ENCODE peak calls at places on chromosomes 1 and 21, in six cellular contexts. M, F, S, I, J and Q are unnamed samples.

GRCh38 chr1:223738465-223739365 is 26.4 kb downstream of the CAPN2 start:
- DNase-seq in M (peak; percentile 80), F (no peak), S (no peak), I (no peak), J (no peak), Q (no peak)

GRCh38 chr1:160108888-160109662 is 6.5 kb upstream of the ATP1A2 start:
- DNase-seq in M (peak; percentile 65), F (peak; percentile 71), S (peak; percentile 73), I (peak; percentile 69), J (peak; percentile 78), Q (peak; percentile 81)

GRCh38 chr1:226863446-226863845 is 7.0 kb upstream of the PSEN2 start:
- DNase-seq in M (no peak), F (no peak), S (peak; percentile 83), I (no peak), J (peak; percentile 75), Q (peak; percentile 46)

GRCh38 chr1:49435291-49435690 is 588.5 kb downstream of the AGBL4 start:
- DNase-seq in M (no peak), F (no peak), S (peak; percentile 57), I (no peak), J (no peak), Q (no peak)

GRCh38 chr1:172708452-172708851 is 49.5 kb downstream of the FASLG start:
- DNase-seq in M (no peak), F (no peak), S (no peak), I (no peak), J (no peak), Q (no peak)

GRCh38 chr1:214332950-214333798 is 52.2 kb downstream of the SMYD2 start:
- DNase-seq in M (peak; percentile 61), F (peak; percentile 49), S (peak; percentile 68), I (peak; percentile 15), J (peak; percentile 65), Q (peak; percentile 76)

GRCh38 chr1:177571076-177571475 is 398.8 kb downstream of the SEC16B start:
- DNase-seq in M (no peak), F (no peak), S (no peak), I (no peak), J (no peak), Q (peak; percentile 34)

GRCh38 chr21:32186843-32187242 is 92.0 kb downstream of the MIS18A start:
- DNase-seq in M (no peak), F (no peak), S (no peak), I (no peak), J (no peak), Q (no peak)

GRCh38 chr1:227541129-227541528 is 22.2 kb upstream of the ZNF678 start:
- DNase-seq in M (no peak), F (no peak), S (no peak), I (no peak), J (no peak), Q (no peak)

GRCh38 chr1:199545780-199546179 is 481.7 kb upstream of the NR5A2 start:
- DNase-seq in M (peak; percentile 25), F (peak; percentile 86), S (peak; percentile 40), I (peak; percentile 26), J (peak; percentile 13), Q (peak; percentile 41)

GRCh38 chr21:46427516-46427915 is 31.2 kb upstream of the DIP2A start:
- DNase-seq in M (no peak), F (no peak), S (no peak), I (no peak), J (no peak), Q (no peak)

GRCh38 chr1:8875216-8875861 is 3.1 kb downstream of the ENO1 start:
- DNase-seq in M (no peak), F (no peak), S (no peak), I (no peak), J (no peak), Q (no peak)

GRCh38 chr1:50822035-50822776 is 137.9 kb downstream of the FAF1 start:
- DNase-seq in M (no peak), F (no peak), S (no peak), I (no peak), J (no peak), Q (no peak)

GRCh38 chr1:73755649-73756048 is 442.3 kb downstream of the LRRIQ3 start:
- DNase-seq in M (no peak), F (no peak), S (no peak), I (no peak), J (no peak), Q (no peak)

GRCh38 chr1:179175011-179175934 is 54.2 kb downstream of the ABL2 start:
- DNase-seq in M (no peak), F (no peak), S (peak; percentile 9), I (no peak), J (peak; percentile 81), Q (no peak)

GRCh38 chr1:112395832-112396667 is at the start of gene CTTNBP2NL:
- DNase-seq in M (peak; percentile 99), F (peak; percentile 66), S (peak; percentile 96), I (peak; percentile 88), J (peak; percentile 99), Q (peak; percentile 99)

GRCh38 chr1:198269352-198269940 is 112.6 kb downstream of the NEK7 start:
- DNase-seq in M (no peak), F (no peak), S (peak; percentile 25), I (no peak), J (peak; percentile 47), Q (no peak)

GRCh38 chr1:77556045-77556444 is 126.4 kb downstream of the ZZZ3 start:
- DNase-seq in M (no peak), F (no peak), S (no peak), I (no peak), J (no peak), Q (no peak)

GRCh38 chr1:74523873-74524480 is 11.6 kb upstream of the LRRC53 start:
- DNase-seq in M (no peak), F (no peak), S (no peak), I (no peak), J (no peak), Q (peak; percentile 43)

DNA sequence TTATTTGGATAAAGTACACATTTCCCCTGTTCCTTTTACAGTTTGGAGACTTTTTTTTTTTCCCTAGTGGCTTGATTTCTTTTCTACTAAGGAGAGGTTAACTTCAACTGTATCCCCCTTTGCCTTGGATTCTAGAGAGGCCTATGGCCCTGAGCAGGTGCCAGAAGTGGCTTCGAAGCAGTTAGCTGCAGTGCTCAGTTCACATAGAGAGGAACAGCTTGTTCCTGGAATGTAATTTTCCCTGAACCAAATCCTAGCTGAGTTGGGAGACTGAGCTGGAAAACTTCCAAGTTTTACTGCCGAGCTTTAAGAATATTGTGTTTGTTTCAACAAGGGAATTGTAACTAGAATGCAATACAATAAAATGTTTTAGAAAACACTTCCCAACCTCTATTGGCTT is 17.5 kb downstream of the RD3 start:
- DNase-seq in M (no peak), F (no peak), S (no peak), I (no peak), J (no peak), Q (no peak)
- H3K27ac ChIP-seq in M (no peak overlapping the region), F (no peak overlapping the region), S (no peak overlapping the region), I (no peak overlapping the region), J (no peak overlapping the region), Q (no peak overlapping the region)

DNA sequence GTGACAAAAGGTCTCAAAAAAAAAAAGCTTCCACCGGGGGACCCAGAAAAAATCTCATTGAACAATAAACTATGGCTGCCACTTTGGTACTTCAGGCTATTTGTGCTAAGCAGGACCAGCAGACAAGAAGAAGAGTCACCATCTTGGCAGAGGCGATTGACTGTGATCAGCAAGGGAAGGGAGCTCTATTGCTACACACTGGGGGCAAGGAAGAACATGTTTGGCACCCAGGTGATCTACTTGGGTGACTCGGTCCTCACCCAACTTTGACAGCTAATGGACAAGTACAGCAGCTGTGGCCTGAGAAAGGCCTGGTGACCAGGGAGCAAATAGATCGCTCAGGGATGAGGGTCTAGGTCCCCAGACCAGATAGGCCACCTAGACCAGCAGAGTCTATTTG is 53.4 kb upstream of the SRP9 start:
- DNase-seq in M (no peak), F (no peak), S (no peak), I (no peak), J (no peak), Q (no peak)
- H3K9me2 ChIP-seq in M (no peaks in the 10 kb centered on the region), F (no peaks in the 10 kb centered on the region), S (no peaks in the 10 kb centered on the region), I (no peaks in the 10 kb centered on the region), J (no peaks in the 10 kb centered on the region), Q (peaks cover 8% of the 10 kb centered on the region)

GRCh38 chr1:18637962-18638817 is 7.5 kb downstream of the PAX7 start:
- DNase-seq in M (no peak), F (no peak), S (no peak), I (no peak), J (no peak), Q (no peak)

GRCh38 chr1:18635833-18636671 is 5.4 kb downstream of the PAX7 start:
- DNase-seq in M (no peak), F (no peak), S (peak; percentile 22), I (no peak), J (peak; percentile 44), Q (peak; percentile 72)

GRCh38 chr1:18636762-18637552 is 6.3 kb downstream of the PAX7 start:
- DNase-seq in M (no peak), F (no peak), S (no peak), I (no peak), J (no peak), Q (peak; percentile 70)

GRCh38 chr1:18638818-18639193 is 8.2 kb downstream of the PAX7 start:
- DNase-seq in M (no peak), F (no peak), S (no peak), I (no peak), J (no peak), Q (no peak)

DNA sequence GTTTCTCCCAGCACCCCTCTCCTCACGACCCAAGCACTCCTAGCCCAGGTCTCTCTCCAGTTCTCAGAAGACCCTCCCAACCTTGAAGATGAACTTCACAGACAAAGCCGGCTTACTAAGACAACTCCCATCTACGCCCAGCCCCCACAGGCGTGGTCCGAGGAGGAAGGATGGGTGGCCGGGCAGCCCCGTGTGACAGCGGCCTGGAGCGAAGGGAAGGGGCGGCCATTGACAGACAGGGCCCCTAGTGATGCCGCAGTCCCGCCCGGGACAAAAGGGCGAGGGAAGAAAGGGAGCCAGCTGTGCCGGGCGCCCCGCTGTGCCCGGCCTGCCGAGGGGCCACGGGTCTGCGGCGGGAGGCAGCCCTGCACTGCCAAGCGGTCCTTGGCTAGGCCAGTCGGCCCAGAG is 6.9 kb downstream of the PAX7 start:
- DNase-seq in M (no peak), F (no peak), S (no peak), I (no peak), J (no peak), Q (peak; percentile 70)
- TF ChIP-seq EZH2 in M (peak; percentile 29), F (no peak), S (no peak), I (no peak), J (no peak), Q (no peak)

GRCh38 chr1:201731142-201731541 is 97.8 kb upstream of the IPO9 start:
- DNase-seq in M (no peak), F (no peak), S (no peak), I (no peak), J (no peak), Q (no peak)

GRCh38 chr1:201731592-201731991 is 97.4 kb upstream of the IPO9 start:
- DNase-seq in M (no peak), F (no peak), S (no peak), I (no peak), J (no peak), Q (no peak)

GRCh38 chr1:201730611-201731010 is 98.3 kb upstream of the IPO9 start:
- DNase-seq in M (no peak), F (no peak), S (no peak), I (no peak), J (no peak), Q (no peak)

GRCh38 chr1:201726700-201727099 is 102.3 kb upstream of the IPO9 start:
- DNase-seq in M (no peak), F (no peak), S (no peak), I (no peak), J (no peak), Q (no peak)

DNA sequence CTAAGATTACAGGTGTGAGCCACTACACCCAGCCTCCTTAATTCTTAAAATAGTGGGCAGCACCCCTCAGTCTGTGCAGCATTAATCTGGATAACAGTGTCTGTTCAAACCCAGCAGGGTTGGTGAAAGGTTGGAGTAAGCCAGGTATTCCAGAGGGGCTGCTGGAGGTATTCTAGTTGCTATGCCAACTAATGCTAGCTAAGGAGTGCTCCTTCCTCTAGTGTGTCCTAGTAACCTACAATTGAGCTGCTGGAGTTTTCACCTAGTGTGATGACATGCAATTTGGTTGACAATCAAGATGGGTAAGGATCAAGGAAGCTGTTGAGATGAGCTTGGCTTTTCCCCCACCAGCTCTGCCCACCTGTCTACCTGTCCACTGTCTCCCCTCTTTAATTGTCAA is 100.2 kb upstream of the IPO9 start:
- DNase-seq in M (no peak), F (no peak), S (no peak), I (no peak), J (no peak), Q (peak; percentile 76)
- H3K27ac ChIP-seq in M (no peak overlapping the region), F (no peak overlapping the region), S (no peak overlapping the region), I (no peak overlapping the region), J (peak overlapping the region; percentile 14), Q (no peak overlapping the region)